ENCODE peak calls at places on chromosomes 4 and X, in five cellular contexts. S, I, C, A and E are unnamed samples.

GRCh38 chrX:153708415-153708814 is 15.8 kb downstream of the BCAP31 start:
- DNase-seq in S (peak), I (peak), C (peak), A (no peak), E (peak)

GRCh38 chrX:117120700-117121099 is 657.9 kb upstream of the CT83 start:
- DNase-seq in S (no peak), I (no peak), C (no peak), A (no peak), E (no peak)

GRCh38 chr4:71186566-71187398 is 152.0 kb upstream of the SLC4A4 start:
- DNase-seq in S (peak), I (peak), C (peak), A (no peak), E (no peak)

GRCh38 chr4:87633239-87633638 is 16.8 kb upstream of the DMP1 start:
- DNase-seq in S (peak), I (no peak), C (no peak), A (no peak), E (no peak)

GRCh38 chr4:121726642-121727268 is 30.0 kb upstream of the ANXA5 start:
- DNase-seq in S (peak), I (no peak), C (no peak), A (no peak), E (peak)

GRCh38 chrX:141642979-141643378 is 53.5 kb downstream of the SPANXA2 start:
- DNase-seq in S (peak), I (no peak), C (no peak), A (no peak), E (no peak)

GRCh38 chr4:82473621-82474164 is 43.3 kb downstream of the ENOPH1 start:
- DNase-seq in S (no peak), I (no peak), C (no peak), A (no peak), E (no peak)

GRCh38 chr4:95217197-95217596 is 331.6 kb downstream of the UNC5C start:
- DNase-seq in S (no peak), I (no peak), C (no peak), A (no peak), E (no peak)

GRCh38 chrX:120380699-120381098 is 18.8 kb downstream of the ATP1B4 start:
- DNase-seq in S (peak), I (no peak), C (peak), A (no peak), E (no peak)

GRCh38 chr4:153114771-153115321 is 89.4 kb upstream of the TRIM2 start:
- DNase-seq in S (peak), I (no peak), C (no peak), A (no peak), E (no peak)

GRCh38 chrX:31039327-31039711 is 32.5 kb downstream of the FTHL17 start:
- DNase-seq in S (no peak), I (no peak), C (no peak), A (no peak), E (no peak)

GRCh38 chr4:742742-743311 is 37.2 kb downstream of the PCGF3 start:
- DNase-seq in S (peak), I (peak), C (peak), A (no peak), E (no peak)

GRCh38 chr4:156962551-156962974 is 9.0 kb downstream of the PDGFC start:
- DNase-seq in S (peak), I (no peak), C (no peak), A (no peak), E (no peak)

GRCh38 chr4:74613266-74613665 is 168.3 kb downstream of the AREG start:
- DNase-seq in S (no peak), I (no peak), C (no peak), A (no peak), E (no peak)

GRCh38 chr4:53671757-53672156 is 80.5 kb upstream of the LNX1 start:
- DNase-seq in S (no peak), I (no peak), C (no peak), A (no peak), E (no peak)

GRCh38 chrX:23705235-23705634 is 37.8 kb downstream of the ACOT9 start:
- DNase-seq in S (no peak), I (no peak), C (no peak), A (no peak), E (no peak)

GRCh38 chr4:112031712-112032328 is 113.4 kb upstream of the FAM241A start:
- DNase-seq in S (peak), I (no peak), C (peak), A (no peak), E (no peak)

GRCh38 chrX:27890611-27891010 is 82.8 kb downstream of the MAGEB10 start:
- DNase-seq in S (peak), I (no peak), C (no peak), A (no peak), E (peak)

GRCh38 chr4:158758703-158759102 is 10.1 kb upstream of the FNIP2 start:
- DNase-seq in S (no peak), I (no peak), C (no peak), A (no peak), E (no peak)

GRCh38 chrX:22660756-22661155 is 339.0 kb upstream of the DDX53 start:
- DNase-seq in S (no peak), I (no peak), C (no peak), A (no peak), E (no peak)

GRCh38 chrX:139832728-139833309 is 100.0 kb downstream of the ATP11C start:
- DNase-seq in S (no peak), I (no peak), C (no peak), A (no peak), E (no peak)

GRCh38 chr4:174713821-174714220 is 115.2 kb downstream of the GLRA3 start:
- DNase-seq in S (no peak), I (no peak), C (no peak), A (no peak), E (no peak)

GRCh38 chrX:44872319-44872816 is 620 bp upstream of the KDM6A start:
- DNase-seq in S (peak), I (peak), C (peak), A (no peak), E (no peak)

GRCh38 chr4:37685211-37685725 is 908 bp downstream of the RELL1 start:
- DNase-seq in S (peak), I (no peak), C (peak), A (no peak), E (no peak)

GRCh38 chr4:52957220-52957686 is 95.1 kb downstream of the RASL11B start:
- DNase-seq in S (no peak), I (no peak), C (no peak), A (no peak), E (no peak)

GRCh38 chr4:3822230-3822947 is 56.2 kb downstream of the ADRA2C start:
- DNase-seq in S (no peak), I (no peak), C (peak), A (no peak), E (no peak)

GRCh38 chr4:5361968-5362367 is 310.7 kb downstream of the STK32B start:
- DNase-seq in S (peak), I (no peak), C (no peak), A (no peak), E (no peak)

GRCh38 chr4:157005193-157005592 is 33.6 kb upstream of the PDGFC start:
- DNase-seq in S (no peak), I (no peak), C (no peak), A (no peak), E (no peak)

GRCh38 chrX:120603707-120604358 is at the start of gene MCTS1:
- DNase-seq in S (peak), I (peak), C (peak), A (peak), E (peak)

GRCh38 chr4:41465135-41465761 is 72.7 kb upstream of the LIMCH1 start:
- DNase-seq in S (no peak), I (no peak), C (no peak), A (no peak), E (no peak)

GRCh38 chrX:53048169-53049126 is at the start of gene GPR173:
- DNase-seq in S (peak), I (no peak), C (peak), A (no peak), E (no peak)

GRCh38 chrX:101287402-101287801 is 3.7 kb downstream of the TAF7L start:
- DNase-seq in S (peak), I (no peak), C (peak), A (no peak), E (peak)

GRCh38 chr4:48138936-48139335 is 4.9 kb upstream of the TXK start:
- DNase-seq in S (no peak), I (no peak), C (no peak), A (no peak), E (no peak)
- H3K4me3 ChIP-seq in S (no peak), I (no peak), C (no peak), A (no peak), E (no peak)

DNA sequence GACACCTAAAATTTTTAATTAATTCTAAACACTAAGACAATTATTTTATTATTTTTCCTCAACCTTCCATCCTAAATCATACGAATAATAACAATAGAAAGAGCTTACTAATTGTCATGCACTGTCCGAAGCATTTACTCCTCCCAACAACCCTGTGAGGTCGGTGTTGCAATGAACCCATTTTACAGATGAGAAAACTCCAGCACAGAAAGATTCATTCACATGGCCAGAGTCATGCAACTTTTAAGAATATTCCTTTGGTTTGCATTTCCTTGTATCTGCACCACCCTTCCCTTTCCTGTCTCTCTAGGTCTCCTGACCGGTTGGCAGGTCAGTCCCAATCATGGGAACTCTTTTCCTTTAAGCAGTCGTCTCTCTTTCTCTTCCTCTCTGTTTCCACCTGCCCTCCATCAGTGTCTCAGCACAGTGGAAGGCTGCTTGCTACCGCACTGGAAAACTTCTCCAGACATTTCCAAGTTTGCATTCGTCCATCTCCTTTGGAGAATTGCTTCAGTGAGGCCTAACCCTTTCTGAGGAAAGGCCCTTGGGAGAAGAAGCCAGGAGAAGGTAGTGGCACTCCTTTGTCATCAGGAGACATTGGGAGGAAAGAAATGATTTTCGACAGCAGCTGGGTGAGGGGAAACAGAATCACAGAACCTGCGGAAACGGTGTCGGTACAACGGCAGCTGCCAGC is 1.9 kb upstream of the TMSB4X start:
- DNase-seq in S (no peak), I (no peak), C (no peak), A (no peak), E (no peak)
- H3K4me3 ChIP-seq in S (no peak), I (no peak), C (no peak), A (peak), E (no peak)

DNA sequence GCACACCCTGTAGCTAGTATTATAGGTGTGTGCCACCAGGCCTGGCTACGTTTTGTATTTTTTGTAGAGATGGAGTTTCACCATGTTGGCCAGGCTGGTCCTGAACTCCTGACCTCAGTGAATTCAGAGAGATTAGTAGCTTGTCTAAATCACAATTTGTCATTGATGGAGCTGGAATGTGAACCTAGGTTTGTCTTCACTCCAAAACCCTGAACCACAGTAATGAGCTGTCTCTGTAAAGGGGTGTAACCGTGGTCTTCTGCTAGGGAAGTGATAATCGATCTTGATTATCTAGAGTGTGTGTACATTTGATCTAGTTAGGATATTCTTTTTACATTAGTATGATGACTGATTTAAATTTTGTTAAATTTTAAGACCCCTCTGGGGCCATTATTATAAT is 8.3 kb downstream of the ARHGAP10 start:
- DNase-seq in S (no peak), I (no peak), C (no peak), A (no peak), E (no peak)
- H3K4me3 ChIP-seq in S (no peak), I (no peak), C (no peak), A (no peak), E (no peak)

DNA sequence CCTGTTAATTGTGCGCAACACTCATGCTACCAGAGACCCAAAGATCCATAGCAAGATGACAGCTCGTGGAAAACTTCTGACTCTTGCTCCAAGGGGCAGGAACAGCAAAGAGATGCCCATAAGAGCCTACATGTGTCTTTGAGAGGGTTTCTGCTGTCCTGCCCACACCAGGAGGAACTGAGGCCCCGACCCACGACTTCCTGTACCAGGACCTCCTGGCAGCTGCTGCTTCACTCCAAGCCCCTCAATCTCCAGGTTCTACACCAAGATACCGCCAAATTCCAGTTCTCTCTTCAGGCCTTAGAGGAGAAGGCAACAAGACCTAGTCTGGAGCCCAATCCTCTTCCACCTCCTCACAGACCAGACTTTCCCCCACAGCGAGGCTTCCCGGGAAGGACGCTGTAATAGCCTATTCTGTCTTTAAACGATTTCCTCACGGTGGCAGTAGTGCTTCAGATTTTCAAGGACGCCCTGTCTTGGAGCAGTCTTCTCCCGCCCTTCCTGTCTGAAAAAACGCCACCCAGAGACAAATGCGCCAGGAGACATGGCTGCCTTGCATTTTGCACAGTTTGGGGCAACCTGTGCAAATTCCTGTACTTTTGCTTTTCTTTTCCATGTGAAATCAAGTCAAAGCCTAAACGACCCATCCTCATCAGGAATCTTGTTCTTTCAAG is 230.2 kb upstream of the STK26 start:
- DNase-seq in S (peak), I (peak), C (no peak), A (no peak), E (peak)
- H3K4me3 ChIP-seq in S (peak), I (peak), C (no peak), A (no peak), E (peak)

GRCh38 chr4:2415881-2416563 is 2.4 kb downstream of the ZFYVE28 start:
- DNase-seq in S (no peak), I (no peak), C (no peak), A (no peak), E (no peak)
- H3K4me3 ChIP-seq in S (no peak), I (no peak), C (peak), A (peak), E (no peak)

GRCh38 chr4:16608123-16608522 is 290.3 kb downstream of the LDB2 start:
- DNase-seq in S (no peak), I (no peak), C (no peak), A (no peak), E (no peak)

GRCh38 chr4:16609170-16609758 is 289.2 kb downstream of the LDB2 start:
- DNase-seq in S (no peak), I (no peak), C (peak), A (no peak), E (no peak)

GRCh38 chr4:16608611-16609125 is 289.8 kb downstream of the LDB2 start:
- DNase-seq in S (no peak), I (no peak), C (no peak), A (no peak), E (no peak)

GRCh38 chr4:16607241-16607640 is 291.2 kb downstream of the LDB2 start:
- DNase-seq in S (no peak), I (no peak), C (peak), A (no peak), E (no peak)

GRCh38 chr4:16607693-16608092 is 290.8 kb downstream of the LDB2 start:
- DNase-seq in S (no peak), I (no peak), C (no peak), A (no peak), E (no peak)
- H3K4me3 ChIP-seq in S (no peak), I (no peak), C (no peak), A (no peak), E (no peak)

GRCh38 chr4:173531085-173531965 is 1.3 kb upstream of the HAND2 start:
- DNase-seq in S (peak), I (no peak), C (peak), A (no peak), E (no peak)

GRCh38 chr4:173528378-173529321 is 1.4 kb downstream of the HAND2 start:
- DNase-seq in S (peak), I (no peak), C (peak), A (no peak), E (no peak)

GRCh38 chr4:173530326-173531062 is 465 bp upstream of the HAND2 start:
- DNase-seq in S (peak), I (no peak), C (peak), A (no peak), E (no peak)

GRCh38 chr4:173527103-173527876 is 2.7 kb downstream of the HAND2 start:
- DNase-seq in S (peak), I (no peak), C (peak), A (no peak), E (no peak)

DNA sequence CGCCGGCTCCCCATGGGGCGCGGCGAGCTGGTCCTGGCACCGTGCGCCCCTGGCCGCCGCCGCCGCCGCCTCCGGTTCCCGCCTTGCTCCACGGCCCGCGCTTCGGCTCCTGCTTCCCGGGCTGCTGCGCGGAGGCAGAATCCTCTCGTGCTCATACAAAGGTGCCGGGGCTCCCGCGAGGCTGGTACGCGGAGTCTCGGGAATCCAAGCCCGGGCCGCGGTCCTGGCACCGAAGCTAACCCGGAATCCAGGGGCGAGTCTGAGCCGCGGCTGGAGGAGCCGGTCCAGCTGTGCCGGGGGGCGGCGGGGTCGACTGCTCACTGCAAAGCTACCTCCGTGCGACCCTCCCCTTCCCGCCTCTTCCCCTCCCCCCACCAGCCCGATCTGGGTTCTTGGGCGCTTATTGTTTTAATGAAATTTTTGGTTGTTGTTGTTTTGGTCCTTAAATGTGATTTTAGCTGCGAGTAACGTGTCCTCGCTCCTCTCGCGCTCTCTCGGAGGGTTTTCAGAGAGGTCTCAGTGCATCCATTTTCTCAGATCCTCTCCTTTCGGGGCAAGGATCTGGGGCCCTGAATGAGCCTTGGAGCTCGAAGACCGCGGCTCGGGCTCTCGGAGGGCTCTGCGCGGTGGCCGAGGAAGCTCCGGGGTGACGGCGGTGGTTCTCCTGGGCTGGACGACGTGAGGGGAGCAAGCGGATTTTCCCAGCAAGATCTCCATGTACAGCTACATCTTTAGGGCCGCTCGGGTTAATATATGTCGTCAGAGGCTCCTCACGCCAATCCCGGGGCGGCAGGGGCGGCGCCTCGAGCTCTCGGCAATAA is at the start of gene HAND2:
- DNase-seq in S (peak), I (no peak), C (peak), A (no peak), E (no peak)
- H3K4me3 ChIP-seq in S (peak), I (no peak), C (peak), A (peak), E (no peak)

GRCh38 chr4:15776871-15777648 is 1.1 kb upstream of the CD38 start:
- DNase-seq in S (no peak), I (no peak), C (no peak), A (no peak), E (no peak)
- H3K4me3 ChIP-seq in S (no peak), I (no peak), C (no peak), A (no peak), E (no peak)